ENCODE peak calls at places on chromosomes 13 and 19, in five cellular contexts. K, Q, H, N and X are unnamed samples.

GRCh38 chr19:57192064-57192395 is 730 bp downstream of the ZNF264 start:
- DNase-seq in K (no peak), Q (peak), H (no peak), N (no peak), X (no peak)

GRCh38 chr19:1250374-1251232 is 2.2 kb downstream of the MIDN start:
- DNase-seq in K (no peak), Q (peak), H (peak), N (peak), X (peak)

GRCh38 chr19:48271531-48272151 is 1.8 kb downstream of the ZNF114 start:
- DNase-seq in K (no peak), Q (peak), H (no peak), N (peak), X (no peak)

GRCh38 chr19:34373601-34374288 is 8.7 kb downstream of the GPI start:
- DNase-seq in K (no peak), Q (no peak), H (no peak), N (no peak), X (no peak)

GRCh38 chr13:105050696-105051095 is 1484.8 kb downstream of the EFNB2 start:
- DNase-seq in K (no peak), Q (peak), H (no peak), N (no peak), X (no peak)

GRCh38 chr19:55255618-55256423 is 3.0 kb downstream of the PPP6R1 start:
- DNase-seq in K (no peak), Q (no peak), H (no peak), N (peak), X (peak)

GRCh38 chr19:42357290-42357689 is 31.9 kb downstream of the MEGF8 start:
- DNase-seq in K (no peak), Q (no peak), H (no peak), N (no peak), X (no peak)

GRCh38 chr19:2186071-2186846 is 22.5 kb downstream of the DOT1L start:
- DNase-seq in K (no peak), Q (peak), H (no peak), N (peak), X (no peak)

GRCh38 chr13:86051134-86052103 is 252.2 kb upstream of the SLITRK6 start:
- DNase-seq in K (no peak), Q (peak), H (no peak), N (peak), X (no peak)

GRCh38 chr19:14550201-14550754 is 20.9 kb downstream of the TECR start:
- DNase-seq in K (no peak), Q (no peak), H (no peak), N (peak), X (peak)

GRCh38 chr19:31502536-31503170 is 153.4 kb upstream of the TSHZ3 start:
- DNase-seq in K (no peak), Q (no peak), H (no peak), N (no peak), X (no peak)

GRCh38 chr13:44921931-44922758 is 67.1 kb downstream of the NUFIP1 start:
- DNase-seq in K (peak), Q (peak), H (no peak), N (peak), X (no peak)

GRCh38 chr13:100773429-100773828 is 98.8 kb upstream of the TMTC4 start:
- DNase-seq in K (no peak), Q (no peak), H (no peak), N (no peak), X (no peak)

GRCh38 chr13:27524981-27525975 is 74.9 kb upstream of the MTIF3 start:
- DNase-seq in K (no peak), Q (no peak), H (peak), N (no peak), X (no peak)
- H3K4me3 ChIP-seq in K (no peak), Q (no peak), H (peak), N (no peak), X (no peak)

GRCh38 chr19:6803036-6803404 is 30.5 kb downstream of the VAV1 start:
- DNase-seq in K (no peak), Q (no peak), H (no peak), N (no peak), X (no peak)

GRCh38 chr19:6800991-6801396 is 28.5 kb downstream of the VAV1 start:
- DNase-seq in K (peak), Q (peak), H (no peak), N (no peak), X (no peak)

GRCh38 chr19:6806488-6806887 is 34.0 kb downstream of the VAV1 start:
- DNase-seq in K (peak), Q (no peak), H (no peak), N (no peak), X (no peak)

GRCh38 chr19:6801397-6802086 is 29.0 kb downstream of the VAV1 start:
- DNase-seq in K (peak), Q (no peak), H (no peak), N (peak), X (peak)

GRCh38 chr19:6802336-6803035 is 30.0 kb downstream of the VAV1 start:
- DNase-seq in K (peak), Q (no peak), H (no peak), N (peak), X (peak)
- H3K4me3 ChIP-seq in K (peak), Q (no peak), H (no peak), N (no peak), X (no peak)

GRCh38 chr19:17455308-17455707 is 5.4 kb downstream of the NXNL1 start:
- DNase-seq in K (no peak), Q (no peak), H (no peak), N (no peak), X (no peak)
- H3K4me3 ChIP-seq in K (no peak), Q (no peak), H (no peak), N (no peak), X (no peak)

DNA sequence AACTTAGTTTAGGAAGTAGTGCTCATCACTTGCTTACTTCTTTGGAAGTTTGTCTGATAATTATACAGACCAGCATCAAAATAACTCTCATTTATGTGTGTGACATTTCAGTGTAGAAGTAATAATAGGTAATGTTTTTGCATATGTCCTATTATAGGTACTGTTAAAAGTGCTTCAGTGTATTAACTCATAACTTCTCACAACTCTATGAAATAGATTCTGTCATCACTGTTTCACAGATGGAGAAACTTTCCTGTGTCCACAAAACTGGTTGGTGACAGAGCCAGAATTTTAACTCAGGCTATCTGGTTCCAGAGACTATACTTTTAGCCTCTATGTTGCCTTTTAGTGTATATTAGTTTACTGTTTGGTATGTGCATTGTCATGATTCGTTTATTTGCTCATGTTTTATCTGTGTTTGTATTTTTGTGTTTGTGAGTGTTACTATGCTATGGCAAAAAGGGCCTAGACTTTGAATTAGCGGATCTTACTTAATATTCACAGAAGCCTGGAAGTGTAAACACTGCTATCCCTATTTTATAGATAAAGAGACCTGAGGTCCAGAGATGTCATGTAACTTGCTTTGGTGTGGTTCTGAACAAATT is 12.7 kb downstream of the LPAR6 start:
- DNase-seq in K (no peak), Q (peak), H (no peak), N (no peak), X (no peak)
- H3K4me3 ChIP-seq in K (no peak), Q (no peak), H (no peak), N (no peak), X (no peak)

GRCh38 chr13:30696278-30697176 is 38.8 kb upstream of the ALOX5AP start:
- DNase-seq in K (no peak), Q (peak), H (no peak), N (peak), X (no peak)
- H3K4me3 ChIP-seq in K (no peak), Q (no peak), H (no peak), N (no peak), X (no peak)